ENCODE peak calls at places on chromosomes 7 and 10, in six cellular contexts. T is activated naive CD4-positive, alpha-beta T cell treated with Interleukin-2 at 50 U/mL for 16 hours; R is GDM1; J is NCI-H1105 treated with DMSO at 0.1 percent for 48 hours; G is activated gamma-delta T cell treated with Interleukin-2 at 50 U/mL for 16 hours; X is endothelial cell. Q is an unnamed sample.

GRCh38 chr10:88190123-88190522 is 326.7 kb downstream of the PTEN start:
- DNase-seq in T (no peak), R (no peak), J (no peak), G (no peak), X (no peak), Q (no peak)

GRCh38 chr10:47047127-47047504 is 135.9 kb downstream of the PTPN20 start:
- DNase-seq in T (no peak), R (no peak), J (no peak), G (no peak), X (no peak), Q (no peak)

GRCh38 chr7:42135728-42136127 is 101.3 kb downstream of the GLI3 start:
- DNase-seq in T (no peak), R (no peak), J (no peak), G (no peak), X (no peak), Q (no peak)

GRCh38 chr7:1312098-1313070 is 79.7 kb downstream of the UNCX start:
- DNase-seq in T (no peak), R (no peak), J (no peak), G (no peak), X (no peak), Q (no peak)

GRCh38 chr7:114922151-114922651 is 307 bp downstream of the MDFIC start:
- DNase-seq in T (peak; percentile 77), R (peak; percentile 39), J (peak; percentile 24), G (peak; percentile 45), X (peak; percentile 57), Q (peak; percentile 70)

GRCh38 chr10:119715628-119716505 is 10.0 kb upstream of the INPP5F start:
- DNase-seq in T (no peak), R (no peak), J (no peak), G (no peak), X (no peak), Q (no peak)

GRCh38 chr7:107890493-107890961 is 456 bp upstream of the DLD start:
- DNase-seq in T (no peak), R (no peak), J (peak; percentile 74), G (no peak), X (no peak), Q (no peak)

GRCh38 chr10:31928531-31929259 is at the start of gene ARHGAP12:
- DNase-seq in T (peak; percentile 84), R (peak; percentile 81), J (peak; percentile 49), G (peak; percentile 82), X (peak; percentile 95), Q (peak; percentile 73)